ENCODE peak calls at places on chromosomes 2 and 18, in nine cellular contexts. Y, F, V, P, I, X, W, L and H are unnamed samples.

GRCh38 chr2:55581875-55582547 is 35.4 kb downstream of the PPP4R3B start:
- DNase-seq in V (peak; percentile 49), L (no peak), W (no peak), Y (no peak), F (no peak), P (no peak), X (peak; percentile 52), I (no peak), H (no peak)

GRCh38 chr2:67516899-67517530 is 119.9 kb downstream of the ETAA1 start:
- DNase-seq in L (peak; percentile 12), X (peak; percentile 86), P (no peak), V (peak; percentile 10), Y (no peak), F (peak; percentile 7), W (no peak), I (no peak), H (no peak)

GRCh38 chr18:79902640-79903039 is 48.8 kb downstream of the SLC66A2 start:
- DNase-seq in P (no peak), W (no peak), Y (no peak), X (no peak), F (no peak), I (no peak), V (no peak), L (no peak), H (no peak)

GRCh38 chr2:192298664-192299063 is 103.9 kb upstream of the TMEFF2 start:
- DNase-seq in I (no peak), Y (no peak), W (no peak), V (peak; percentile 21), L (no peak), F (no peak), P (no peak), X (no peak), H (no peak)

GRCh38 chr2:101162561-101163330 is 11.6 kb upstream of the TBC1D8 start:
- DNase-seq in L (no peak), P (no peak), I (no peak), W (no peak), V (no peak), Y (no peak), X (no peak), F (peak; percentile 73), H (no peak)

GRCh38 chr2:60100034-60100433 is 453.4 kb downstream of the BCL11A start:
- DNase-seq in X (no peak), P (no peak), L (no peak), Y (no peak), I (no peak), F (no peak), W (no peak), V (no peak), H (no peak)

GRCh38 chr2:159168707-159169106 is 117.8 kb downstream of the WDSUB1 start:
- DNase-seq in L (no peak), F (no peak), W (no peak), Y (no peak), X (peak; percentile 49), P (no peak), I (no peak), V (no peak), H (no peak)

GRCh38 chr18:68215931-68216330 is 499.0 kb downstream of the TMX3 start:
- DNase-seq in Y (no peak), L (no peak), V (no peak), P (no peak), W (no peak), X (peak; percentile 71), F (no peak), I (no peak), H (no peak)

GRCh38 chr2:143691136-143691535 is 561.9 kb downstream of the ARHGAP15 start:
- DNase-seq in W (no peak), L (no peak), F (no peak), V (no peak), X (no peak), Y (no peak), P (no peak), I (no peak), H (no peak)

GRCh38 chr2:173571021-173571821 is 216.5 kb downstream of the CDCA7 start:
- DNase-seq in P (peak; percentile 54), L (peak; percentile 83), X (peak; percentile 29), I (peak; percentile 28), V (peak; percentile 50), F (peak; percentile 34), Y (no peak), W (no peak), H (no peak)

GRCh38 chr2:75896779-75897366 is 186.2 kb upstream of the GCFC2 start:
- DNase-seq in Y (no peak), V (peak; percentile 68), L (no peak), I (peak; percentile 55), P (no peak), W (no peak), X (peak; percentile 5), F (peak; percentile 23), H (peak; percentile 88)

GRCh38 chr2:232871418-232871834 is 1.4 kb downstream of the SNORC start:
- DNase-seq in I (peak; percentile 23), F (no peak), X (no peak), W (no peak), V (peak; percentile 43), Y (no peak), L (no peak), P (peak; percentile 95), H (no peak)

GRCh38 chr2:72713857-72714256 is 112.0 kb downstream of the EXOC6B start:
- DNase-seq in I (no peak), F (no peak), V (no peak), W (no peak), Y (no peak), P (no peak), X (no peak), L (no peak), H (peak; percentile 46)

GRCh38 chr2:23624378-23624777 is 239.4 kb downstream of the KLHL29 start:
- DNase-seq in V (no peak), Y (no peak), X (peak; percentile 15), W (peak; percentile 14), P (no peak), L (no peak), I (no peak), F (peak; percentile 16), H (peak; percentile 83)

GRCh38 chr18:31325051-31325450 is 7.1 kb downstream of the DSG1 start:
- DNase-seq in X (peak; percentile 68), V (no peak), I (no peak), Y (no peak), W (no peak), P (peak; percentile 11), L (no peak), F (no peak), H (no peak)

GRCh38 chr2:205913668-205914067 is 172.3 kb downstream of the INO80D start:
- DNase-seq in W (no peak), F (no peak), P (no peak), L (no peak), I (no peak), X (no peak), Y (no peak), V (no peak), H (no peak)

GRCh38 chr2:85935746-85936208 is 47.0 kb upstream of the ST3GAL5 start:
- DNase-seq in X (peak; percentile 88), Y (no peak), W (no peak), V (no peak), F (no peak), P (peak; percentile 87), I (no peak), L (no peak), H (no peak)

GRCh38 chr18:10025756-10026290 is 112.0 kb downstream of the VAPA start:
- DNase-seq in I (no peak), V (no peak), F (no peak), W (no peak), P (no peak), Y (no peak), L (no peak), X (no peak), H (no peak)

GRCh38 chr2:192197387-192197786 is 2.7 kb upstream of the TMEFF2 start:
- DNase-seq in W (no peak), F (no peak), I (no peak), X (peak; percentile 17), V (peak; percentile 80), Y (no peak), P (no peak), L (no peak), H (no peak)

GRCh38 chr2:62787381-62787780 is 81.9 kb downstream of the EHBP1 start:
- DNase-seq in X (peak; percentile 56), L (peak; percentile 4), F (no peak), V (peak; percentile 77), I (peak; percentile 40), P (no peak), W (no peak), Y (no peak), H (peak; percentile 84)

GRCh38 chr18:31393286-31393685 is 16.7 kb downstream of the DSG4 start:
- DNase-seq in W (no peak), Y (no peak), P (no peak), I (no peak), X (no peak), F (no peak), L (no peak), V (no peak), H (no peak)

GRCh38 chr2:231482806-231483391 is 18.6 kb upstream of the NCL start:
- DNase-seq in L (peak; percentile 6), W (peak; percentile 78), F (peak; percentile 82), X (peak; percentile 44), Y (peak; percentile 80), I (peak; percentile 91), P (peak; percentile 53), V (peak; percentile 71), H (peak; percentile 57)

GRCh38 chr2:240876475-240877251 is 8.0 kb downstream of the AGXT start:
- DNase-seq in V (no peak), Y (no peak), P (no peak), W (no peak), F (peak; percentile 86), X (no peak), L (no peak), I (no peak), H (no peak)

GRCh38 chr2:203678971-203679370 is 27.5 kb upstream of the CD28 start:
- DNase-seq in I (no peak), P (no peak), V (no peak), F (no peak), W (no peak), L (no peak), X (no peak), Y (no peak), H (no peak)

GRCh38 chr2:172823451-172823850 is 87.8 kb downstream of the RAPGEF4 start:
- DNase-seq in X (peak; percentile 15), F (no peak), Y (no peak), I (no peak), L (no peak), V (no peak), W (no peak), P (no peak), H (no peak)

GRCh38 chr2:54704688-54705605 is 18.5 kb upstream of the EML6 start:
- DNase-seq in Y (no peak), I (peak; percentile 60), X (peak; percentile 72), F (no peak), V (peak; percentile 82), W (no peak), L (peak; percentile 26), P (peak; percentile 30), H (peak; percentile 88)

GRCh38 chr18:3689986-3690681 is 240.2 kb downstream of the TGIF1 start:
- DNase-seq in F (no peak), V (no peak), I (no peak), L (no peak), Y (no peak), W (no peak), P (no peak), X (no peak), H (no peak)

GRCh38 chr18:68056936-68057335 is 540.4 kb upstream of the DSEL start:
- DNase-seq in P (no peak), Y (no peak), L (no peak), W (no peak), F (no peak), V (no peak), I (no peak), X (peak; percentile 61), H (no peak)

GRCh38 chr2:197079832-197080555 is 153.5 kb upstream of the PGAP1 start:
- DNase-seq in L (no peak), I (no peak), V (no peak), W (no peak), P (no peak), X (no peak), Y (peak; percentile 36), F (no peak), H (no peak)

GRCh38 chr2:71801969-71802368 is 345.7 kb downstream of the CYP26B1 start:
- DNase-seq in P (no peak), Y (peak; percentile 69), F (peak; percentile 36), V (peak; percentile 63), L (no peak), I (no peak), X (peak; percentile 55), W (no peak), H (peak; percentile 71)

GRCh38 chr2:226802573-226802972 is 3.0 kb upstream of the IRS1 start:
- DNase-seq in L (peak; percentile 81), Y (no peak), X (peak; percentile 91), W (no peak), P (peak; percentile 62), F (peak; percentile 42), V (peak; percentile 88), I (peak; percentile 61), H (peak; percentile 89)